ENCODE peak calls at places on chromosomes 16 and 17, in four cellular contexts. One of them, this sample, is unnamed.

GRCh38 chr17:33381201-33381600 is 88.1 kb upstream of the ASIC2 start:
- DNase-seq in ovary: peak; percentile 29
- DNase-seq in NCI-H2029 treated with DMSO at 0.1 percent for 48 hours: no peak
- DNase-seq in HAP-1: no peak
- DNase-seq in this sample: no peak

GRCh38 chr17:75228847-75229246 is 23.4 kb downstream of the NUP85 start:
- DNase-seq in ovary: no peak
- DNase-seq in NCI-H2029 treated with DMSO at 0.1 percent for 48 hours: no peak
- DNase-seq in HAP-1: no peak
- DNase-seq in this sample: no peak

GRCh38 chr17:44389281-44389680 is at the start of gene ITGA2B:
- DNase-seq in ovary: peak; percentile 15
- DNase-seq in NCI-H2029 treated with DMSO at 0.1 percent for 48 hours: no peak
- DNase-seq in HAP-1: no peak
- DNase-seq in this sample: no peak

GRCh38 chr17:32921013-32921412 is 6.9 kb upstream of the TMEM98 start:
- DNase-seq in ovary: no peak
- DNase-seq in NCI-H2029 treated with DMSO at 0.1 percent for 48 hours: no peak
- DNase-seq in HAP-1: no peak
- DNase-seq in this sample: no peak

GRCh38 chr17:57523926-57524634 is 221.0 kb downstream of the CCDC182 start:
- DNase-seq in ovary: peak; percentile 47
- DNase-seq in NCI-H2029 treated with DMSO at 0.1 percent for 48 hours: no peak
- DNase-seq in HAP-1: no peak
- DNase-seq in this sample: peak; percentile 76

GRCh38 chr16:86068722-86069121 is 169.8 kb downstream of the IRF8 start:
- DNase-seq in ovary: no peak
- DNase-seq in NCI-H2029 treated with DMSO at 0.1 percent for 48 hours: no peak
- DNase-seq in HAP-1: no peak
- DNase-seq in this sample: no peak

GRCh38 chr16:28591355-28591754 is 5.5 kb downstream of the SULT1A2 start:
- DNase-seq in ovary: no peak
- DNase-seq in NCI-H2029 treated with DMSO at 0.1 percent for 48 hours: no peak
- DNase-seq in HAP-1: no peak
- DNase-seq in this sample: no peak

GRCh38 chr17:67557921-67558320 is 159.8 kb upstream of the NOL11 start:
- DNase-seq in ovary: no peak
- DNase-seq in NCI-H2029 treated with DMSO at 0.1 percent for 48 hours: no peak
- DNase-seq in HAP-1: no peak
- DNase-seq in this sample: no peak

GRCh38 chr17:41456206-41456605 is 11.0 kb downstream of the KRT32 start:
- DNase-seq in ovary: no peak
- DNase-seq in NCI-H2029 treated with DMSO at 0.1 percent for 48 hours: no peak
- DNase-seq in HAP-1: no peak
- DNase-seq in this sample: no peak

GRCh38 chr17:71334041-71334781 is 786.6 kb upstream of the SOX9 start:
- DNase-seq in ovary: no peak
- DNase-seq in NCI-H2029 treated with DMSO at 0.1 percent for 48 hours: no peak
- DNase-seq in HAP-1: no peak
- DNase-seq in this sample: peak; percentile 8

This sample was measured in AG08396.